ENCODE peak calls at places on chromosomes 1 and 21, in seven cellular contexts. A is GF-D8; S is PC-9; T is adrenal gland; M is stimulated activated CD8-positive, alpha-beta memory T cell treated with anti-CD3 and anti-CD28 coated beads, Interleukin-15, amount 100 ng/mL, for 48 hours; Q is choroid plexus epithelial cell; R is GM23338. K is an unnamed sample.

GRCh38 chr1:36876990-36877389 is 157.3 kb downstream of the GRIK3 start:
- DNase-seq in A (no peak), S (no peak), T (no peak), M (no peak), Q (no peak), R (no peak), K (no peak)

GRCh38 chr1:9037476-9038337 is 11.5 kb upstream of the SLC2A7 start:
- DNase-seq in A (no peak), S (no peak), T (no peak), M (no peak), Q (no peak), R (no peak), K (no peak)

GRCh38 chr1:57232500-57232899 is 191.4 kb downstream of the DAB1 start:
- DNase-seq in A (no peak), S (no peak), T (no peak), M (no peak), Q (peak), R (peak), K (no peak)

GRCh38 chr1:11069233-11069950 is 9.6 kb upstream of the SRM start:
- DNase-seq in A (peak), S (no peak), T (no peak), M (no peak), Q (no peak), R (no peak), K (no peak)

GRCh38 chr21:28791595-28792282 is 200.9 kb downstream of the LTN1 start:
- DNase-seq in A (no peak), S (no peak), T (no peak), M (no peak), Q (no peak), R (no peak), K (no peak)

GRCh38 chr1:23562138-23562819 is 3.0 kb upstream of the ID3 start:
- DNase-seq in A (no peak), S (peak), T (peak), M (peak), Q (peak), R (peak), K (no peak)

GRCh38 chr1:246789454-246790339 is 65.5 kb downstream of the SCCPDH start:
- DNase-seq in A (no peak), S (no peak), T (no peak), M (no peak), Q (no peak), R (no peak), K (no peak)

GRCh38 chr1:79792212-79792575 is 785.7 kb upstream of the ADGRL4 start:
- DNase-seq in A (no peak), S (no peak), T (no peak), M (no peak), Q (peak), R (no peak), K (no peak)

GRCh38 chr1:184893695-184894094 is 80.6 kb downstream of the NIBAN1 start:
- DNase-seq in A (no peak), S (no peak), T (no peak), M (no peak), Q (no peak), R (no peak), K (no peak)

GRCh38 chr1:146034976-146035469 is 13.5 kb upstream of the HJV start:
- DNase-seq in A (no peak), S (peak), T (no peak), M (no peak), Q (peak), R (peak), K (no peak)

GRCh38 chr1:63322248-63322943 is at the start of gene FOXD3:
- DNase-seq in A (no peak), S (no peak), T (peak), M (no peak), Q (no peak), R (peak), K (no peak)

GRCh38 chr1:230730979-230731378 is 16.2 kb upstream of the CAPN9 start:
- DNase-seq in A (no peak), S (no peak), T (peak), M (no peak), Q (no peak), R (no peak), K (no peak)

GRCh38 chr1:8625981-8626898 is 191.2 kb downstream of the RERE start:
- DNase-seq in A (no peak), S (peak), T (peak), M (no peak), Q (peak), R (no peak), K (peak)